ENCODE peak calls at places on chromosomes 12 and 14, in six cellular contexts. S, H, W, F, V and L are unnamed samples. For H3K79me2 and H3F3A, the result is how much of the 10 kb centered on the place peaks cover.

GRCh38 chr12:115885040-115885439 is 392.5 kb downstream of the MED13L start:
- DNase-seq in H (no peak), F (no peak), W (no peak), S (peak), V (no peak), L (no peak)

GRCh38 chr12:116389990-116390655 is 112.6 kb upstream of the MED13L start:
- DNase-seq in F (no peak), S (peak), W (no peak), V (peak), H (peak), L (no peak)

GRCh38 chr14:93962701-93963601 is 13.4 kb downstream of the ASB2 start:
- DNase-seq in V (no peak), S (no peak), W (no peak), H (peak), F (no peak), L (peak)

GRCh38 chr12:98211914-98212695 is 303.3 kb upstream of the TMPO start:
- DNase-seq in F (no peak), V (peak), S (no peak), W (no peak), H (no peak), L (no peak)

GRCh38 chr14:89417111-89417468 is at the start of gene FOXN3:
- DNase-seq in V (peak), S (peak), H (peak), W (peak), F (peak), L (peak)

GRCh38 chr12:3323002-3323685 is 167.9 kb upstream of the PRMT8 start:
- DNase-seq in S (no peak), W (no peak), F (no peak), V (no peak), H (no peak), L (no peak)

GRCh38 chr12:114119316-114119715 is 153.2 kb upstream of the RBM19 start:
- DNase-seq in F (no peak), H (no peak), S (no peak), V (no peak), W (no peak), L (no peak)

GRCh38 chr14:60183724-60184596 is 18.8 kb upstream of the DHRS7 start:
- DNase-seq in H (no peak), F (peak), V (peak), W (peak), S (peak), L (peak)

GRCh38 chr12:38601970-38602369 is 285.4 kb downstream of the ALG10B start:
- DNase-seq in H (no peak), W (no peak), V (no peak), S (peak), F (no peak), L (no peak)

GRCh38 chr12:122886851-122887816 is 8.8 kb downstream of the VPS37B start:
- DNase-seq in W (no peak), F (peak), V (peak), S (peak), H (peak), L (peak)

GRCh38 chr12:40016960-40017359 is 88.9 kb downstream of the SLC2A13 start:
- DNase-seq in H (no peak), S (peak), F (no peak), V (peak), W (no peak), L (no peak)

GRCh38 chr12:124609041-124609984 is 41.9 kb upstream of the NCOR2 start:
- DNase-seq in W (peak), V (no peak), H (peak), F (no peak), S (peak), L (peak)

GRCh38 chr12:76947270-76947669 is 68.5 kb upstream of the CSRP2 start:
- DNase-seq in V (no peak), S (no peak), H (no peak), W (no peak), F (no peak), L (no peak)

GRCh38 chr12:51238037-51238509 is 553 bp upstream of the DAZAP2 start:
- DNase-seq in H (no peak), V (peak), W (no peak), S (no peak), F (no peak), L (peak)

GRCh38 chr12:30822385-30823139 is 67.8 kb upstream of the CAPRIN2 start:
- DNase-seq in W (peak), S (no peak), V (peak), H (peak), F (peak), L (peak)

GRCh38 chr12:12819752-12820311 is 6.7 kb downstream of the DDX47 start:
- DNase-seq in H (peak), W (no peak), S (peak), F (no peak), V (peak), L (no peak)

GRCh38 chr12:18752280-18752920 is 14.5 kb downstream of the CAPZA3 start:
- DNase-seq in W (peak), V (peak), H (peak), S (peak), F (peak), L (no peak)

GRCh38 chr14:61621444-61621843 is 73.9 kb upstream of the HIF1A start:
- DNase-seq in F (no peak), H (no peak), W (no peak), S (no peak), V (no peak), L (no peak)

GRCh38 chr12:79725987-79726386 is 35.2 kb upstream of the PAWR start:
- DNase-seq in V (peak), W (no peak), F (no peak), S (peak), H (no peak), L (no peak)

GRCh38 chr12:96271469-96272199 is 77.5 kb downstream of the ELK3 start:
- DNase-seq in F (no peak), V (peak), W (no peak), H (no peak), S (no peak), L (no peak)

GRCh38 chr12:109875572-109876131 is 4.7 kb downstream of the GLTP start:
- DNase-seq in S (peak), F (no peak), H (peak), V (no peak), W (no peak), L (peak)
- H3K79me2 ChIP-seq in S (half or more), F (under half), H (half or more), V (half or more), W (half or more), L (under half)

GRCh38 chr14:96598332-96598928 is 96.2 kb downstream of the PAPOLA start:
- DNase-seq in F (no peak), S (no peak), H (no peak), V (no peak), W (no peak), L (no peak)
- H3K4me3 ChIP-seq in F (no peak), S (no peak), H (no peak), V (no peak), W (no peak), L (no peak)

GRCh38 chr14:68789002-68789797 is 3.7 kb downstream of the ZFP36L1 start:
- DNase-seq in H (peak), W (peak), V (peak), F (peak), S (peak), L (no peak)

GRCh38 chr14:68792022-68792829 is 641 bp downstream of the ZFP36L1 start:
- DNase-seq in S (peak), W (peak), H (peak), F (peak), V (peak), L (peak)

GRCh38 chr14:68789798-68790655 is 2.8 kb downstream of the ZFP36L1 start:
- DNase-seq in W (peak), F (peak), H (peak), S (no peak), V (peak), L (no peak)

GRCh38 chr14:68791078-68791983 is 1.5 kb downstream of the ZFP36L1 start:
- DNase-seq in W (peak), S (peak), V (peak), H (no peak), F (peak), L (no peak)

GRCh38 chr14:68790656-68791077 is 2.2 kb downstream of the ZFP36L1 start:
- DNase-seq in V (no peak), W (no peak), S (peak), F (no peak), H (no peak), L (no peak)
- H3F3A ChIP-seq in V (half or more), W (under half), S (under half), F (half or more), H (half or more), L (under half)

GRCh38 chr14:106694638-106695393 is 1168.4 kb downstream of the TMEM121 start:
- DNase-seq in H (no peak), S (no peak), W (peak), F (no peak), V (no peak), L (peak)
- H3K79me2 ChIP-seq in H (under half), S (under half), W (under half), F (under half), V (under half), L (under half)

GRCh38 chr12:112023759-112024396 is 10.7 kb downstream of the ERP29 start:
- DNase-seq in H (no peak), F (no peak), V (no peak), S (no peak), W (peak), L (no peak)
- H3K4me3 ChIP-seq in H (no peak), F (no peak), V (no peak), S (no peak), W (no peak), L (no peak)

GRCh38 chr12:49627752-49628360 is 4.5 kb downstream of the PRPF40B start:
- DNase-seq in V (peak), H (no peak), S (peak), W (no peak), F (no peak), L (no peak)
- H3F3A ChIP-seq in V (under half), H (under half), S (under half), W (under half), F (under half), L (under half)

GRCh38 chr12:89889051-89889450 is 180.4 kb upstream of the ATP2B1 start:
- DNase-seq in H (no peak), V (peak), S (peak), F (no peak), W (no peak), L (no peak)
- H3K79me2 ChIP-seq in H (under half), V (under half), S (under half), F (under half), W (under half), L (under half)

DNA sequence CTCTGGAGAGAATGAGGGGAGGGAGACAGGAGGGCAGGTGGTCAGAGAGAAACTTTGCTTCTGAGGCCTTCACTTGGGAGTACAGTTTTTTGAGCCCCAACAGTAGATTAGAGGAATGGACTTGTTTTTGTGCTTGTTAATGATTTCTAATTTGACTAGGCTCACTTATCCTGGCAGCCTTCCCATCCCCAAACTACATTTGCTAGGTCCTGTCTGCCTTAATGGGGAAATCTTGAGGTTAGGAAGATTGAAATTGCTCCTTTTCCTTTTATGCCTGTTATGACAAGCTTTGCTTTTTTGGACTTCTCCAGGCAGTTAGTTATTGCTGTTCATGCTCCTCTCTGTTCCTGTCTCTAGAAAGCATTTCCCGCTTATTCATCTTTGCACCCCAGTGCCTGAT is 37.7 kb downstream of the SYNE2 start:
- DNase-seq in S (no peak), F (no peak), W (no peak), H (no peak), V (no peak), L (no peak)
- H3K4me3 ChIP-seq in S (no peak), F (no peak), W (peak), H (no peak), V (no peak), L (no peak)

DNA sequence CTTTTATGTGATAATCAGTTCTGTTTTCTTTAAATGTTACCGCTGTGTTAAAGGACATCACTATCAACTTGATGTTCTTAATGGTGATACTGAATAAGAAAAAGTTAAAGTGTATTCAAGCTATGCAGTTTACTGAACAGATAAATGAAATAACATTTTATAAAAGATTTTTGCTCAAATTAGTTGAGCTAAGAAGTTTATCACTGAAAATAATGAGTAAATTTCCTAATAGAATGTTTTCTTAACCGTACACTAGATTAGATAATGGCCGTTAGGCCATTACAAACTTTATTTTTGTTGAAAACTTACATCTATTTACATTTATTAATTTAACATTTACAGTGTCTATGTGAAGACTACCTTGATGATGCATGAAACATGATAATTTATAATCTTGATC is 25.0 kb downstream of the ATF7IP start:
- DNase-seq in W (no peak), V (no peak), H (no peak), S (no peak), F (no peak), L (no peak)
- H3F3A ChIP-seq in W (under half), V (under half), H (under half), S (under half), F (half or more), L (under half)

DNA sequence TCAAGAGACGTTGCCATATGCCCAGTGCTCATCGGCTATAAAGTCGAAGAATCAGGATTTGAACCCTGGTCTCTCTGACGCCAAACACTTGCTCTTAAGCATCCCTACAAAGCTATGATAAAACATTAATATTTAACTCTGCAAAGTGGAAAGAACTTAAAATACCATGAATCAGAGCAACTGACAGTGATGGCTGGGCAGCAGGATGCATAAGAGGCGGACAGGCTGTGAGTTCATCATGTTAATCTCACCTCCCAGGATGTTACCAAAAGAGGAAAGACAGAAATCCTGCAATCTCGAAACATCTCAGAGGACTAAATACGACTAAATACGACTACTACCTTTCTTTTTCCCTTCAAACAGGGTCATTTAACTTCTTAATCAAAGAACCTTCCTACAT is 5.8 kb downstream of the DICER1 start:
- DNase-seq in H (no peak), V (no peak), W (no peak), S (no peak), F (no peak), L (no peak)
- H3K79me2 ChIP-seq in H (half or more), V (half or more), W (half or more), S (half or more), F (half or more), L (half or more)